ENCODE peak calls at places on chromosomes 6 and 20, in four cellular contexts. N, C, Z and B are unnamed samples.

GRCh38 chr20:11891827-11892521 is 25.7 kb upstream of the BTBD3 start:
- DNase-seq in N (peak), C (peak), Z (no peak), B (peak)

GRCh38 chr6:42179956-42180335 is 6.8 kb downstream of the GUCA1A start:
- DNase-seq in N (peak), C (no peak), Z (no peak), B (no peak)

GRCh38 chr20:32068174-32068573 is 16.1 kb downstream of the HCK start:
- DNase-seq in N (no peak), C (no peak), Z (no peak), B (no peak)

GRCh38 chr6:111602481-111603404 is 2.9 kb downstream of the TRAF3IP2 start:
- DNase-seq in N (peak), C (peak), Z (peak), B (no peak)

GRCh38 chr6:25366785-25367657 is 87.8 kb downstream of the CARMIL1 start:
- DNase-seq in N (no peak), C (no peak), Z (no peak), B (no peak)

GRCh38 chr6:6825986-6826901 is 237.7 kb downstream of the LY86 start:
- DNase-seq in N (peak), C (no peak), Z (no peak), B (no peak)

GRCh38 chr6:155272353-155273222 is 8.8 kb downstream of the CLDN20 start:
- DNase-seq in N (no peak), C (peak), Z (no peak), B (no peak)

GRCh38 chr6:144248003-144248402 is 37.1 kb upstream of the UTRN start:
- DNase-seq in N (no peak), C (peak), Z (no peak), B (no peak)

GRCh38 chr6:36170704-36171103 is 25.8 kb upstream of the BRPF3 start:
- DNase-seq in N (no peak), C (no peak), Z (no peak), B (no peak)

GRCh38 chr20:24131281-24131680 is 142.7 kb upstream of the GGTLC1 start:
- DNase-seq in N (no peak), C (no peak), Z (no peak), B (no peak)

GRCh38 chr20:32203556-32204484 is 3.7 kb downstream of the PLAGL2 start:
- DNase-seq in N (no peak), C (no peak), Z (peak), B (no peak)

GRCh38 chr20:4795394-4795793 is 73.7 kb downstream of the PRND start:
- DNase-seq in N (peak), C (peak), Z (peak), B (peak)

GRCh38 chr6:30914854-30915590 is 984 bp downstream of the VARS2 start:
- DNase-seq in N (no peak), C (no peak), Z (no peak), B (no peak)

GRCh38 chr6:17281497-17282481 is 628 bp downstream of the RBM24 start:
- DNase-seq in N (peak), C (peak), Z (no peak), B (peak)

GRCh38 chr6:83708970-83709747 is at the start of gene SNAP91:
- DNase-seq in N (peak), C (no peak), Z (no peak), B (peak)

GRCh38 chr6:87908978-87909802 is 138.5 kb upstream of the SPACA1 start:
- DNase-seq in N (no peak), C (peak), Z (no peak), B (no peak)

GRCh38 chr6:6736753-6737654 is 148.5 kb downstream of the LY86 start:
- DNase-seq in N (peak), C (no peak), Z (no peak), B (peak)

GRCh38 chr6:35765739-35766138 is 10.7 kb upstream of the CLPSL2 start:
- DNase-seq in N (no peak), C (no peak), Z (no peak), B (no peak)

GRCh38 chr20:56706867-56707360 is 77.8 kb downstream of the TFAP2C start:
- DNase-seq in N (no peak), C (no peak), Z (no peak), B (no peak)

GRCh38 chr6:125004198-125004597 is 42.0 kb downstream of the RNF217 start:
- DNase-seq in N (peak), C (peak), Z (no peak), B (no peak)

GRCh38 chr6:131685266-131685780 is 15.9 kb downstream of the OR2A4 start:
- DNase-seq in N (no peak), C (no peak), Z (no peak), B (no peak)

GRCh38 chr6:152136449-152136825 is 329.0 kb downstream of the ESR1 start:
- DNase-seq in N (no peak), C (peak), Z (no peak), B (no peak)